ENCODE peak calls at places on chromosomes 5 and 9, in ten cellular contexts. T is CD8-positive, alpha-beta T cell; I is keratinocyte; L is WTC11; H is PC-9; N is heart right ventricle; M is type B pancreatic cell; W is tibial nerve; G is RWPE2; A is nephron progenitor cell. F is an unnamed sample.

GRCh38 chr5:14915291-14915976 is 43.9 kb upstream of the ANKH start:
- DNase-seq in A (no peak), I (no peak), G (no peak), M (no peak), W (no peak), L (no peak), T (no peak), N (no peak), H (no peak), F (no peak)

GRCh38 chr5:168291961-168292782 is 727 bp downstream of the WWC1 start:
- DNase-seq in T (no peak), N (no peak), L (peak), M (no peak), I (no peak), G (no peak), W (no peak), H (no peak), A (peak), F (peak)

GRCh38 chr5:72178910-72179815 is 71.9 kb downstream of the MAP1B start:
- DNase-seq in G (peak), A (no peak), T (no peak), H (peak), M (no peak), N (peak), L (peak), I (no peak), W (peak), F (no peak)

GRCh38 chr5:57779383-57780223 is 297.0 kb upstream of the ACTBL2 start:
- DNase-seq in A (peak), N (no peak), T (no peak), L (peak), W (peak), M (no peak), G (no peak), I (no peak), H (peak), F (peak)

GRCh38 chr5:31133488-31133887 is 60.0 kb upstream of the CDH6 start:
- DNase-seq in T (no peak), W (no peak), I (no peak), M (no peak), G (no peak), A (no peak), L (no peak), H (no peak), N (no peak), F (peak)

GRCh38 chr5:147169399-147169798 is 65.4 kb upstream of the STK32A start:
- DNase-seq in M (no peak), T (no peak), A (no peak), W (no peak), G (no peak), H (no peak), L (no peak), I (no peak), N (no peak), F (no peak)

GRCh38 chr5:43658499-43658898 is 55.5 kb downstream of the NNT start:
- DNase-seq in W (no peak), H (peak), L (no peak), I (no peak), T (no peak), G (no peak), N (no peak), M (no peak), A (no peak), F (no peak)

GRCh38 chr5:137176126-137176525 is 323.0 kb downstream of the SPOCK1 start:
- DNase-seq in L (no peak), I (no peak), M (no peak), H (no peak), N (no peak), T (no peak), W (no peak), A (no peak), G (no peak), F (no peak)

GRCh38 chr5:65742565-65743231 is 20.7 kb downstream of the NLN start:
- DNase-seq in H (peak), G (no peak), T (no peak), A (no peak), L (no peak), W (no peak), N (no peak), M (no peak), I (peak), F (peak)

GRCh38 chr5:548256-548655 is 24.0 kb upstream of the SLC9A3 start:
- DNase-seq in N (no peak), H (no peak), A (peak), G (no peak), L (peak), W (no peak), T (no peak), I (no peak), M (no peak), F (no peak)

GRCh38 chr5:181246276-181247050 is 2.8 kb upstream of the RACK1 start:
- DNase-seq in I (no peak), L (peak), H (peak), T (peak), A (peak), G (peak), N (peak), W (peak), M (peak), F (peak)

GRCh38 chr5:124057161-124057814 is 545.3 kb downstream of the CSNK1G3 start:
- DNase-seq in I (no peak), H (peak), M (no peak), W (no peak), G (no peak), N (peak), A (peak), T (no peak), L (no peak), F (no peak)

GRCh38 chr9:109401169-109401989 is 80.5 kb upstream of the EPB41L4B start:
- DNase-seq in T (no peak), A (peak), L (peak), M (peak), N (no peak), H (peak), W (peak), G (no peak), I (peak), F (peak)

GRCh38 chr9:125613156-125613555 is 93.9 kb downstream of the MAPKAP1 start:
- DNase-seq in H (no peak), I (no peak), G (no peak), A (no peak), L (no peak), T (no peak), M (no peak), N (no peak), W (no peak), F (peak)

GRCh38 chr5:36215910-36216309 is 25.8 kb downstream of the NADK2 start:
- DNase-seq in N (no peak), W (no peak), G (no peak), T (no peak), A (no peak), I (no peak), H (no peak), M (no peak), L (no peak), F (no peak)

GRCh38 chr9:69023650-69024049 is 9.7 kb upstream of the PRKACG start:
- DNase-seq in H (no peak), G (no peak), I (no peak), M (no peak), T (no peak), W (no peak), N (no peak), A (no peak), L (no peak), F (no peak)

GRCh38 chr5:157476699-157477408 is 16.8 kb downstream of the NIPAL4 start:
- DNase-seq in H (peak), A (peak), M (no peak), N (no peak), L (peak), G (no peak), W (peak), I (no peak), T (no peak), F (peak)

GRCh38 chr5:180521101-180521500 is 26.9 kb downstream of the CNOT6 start:
- DNase-seq in G (no peak), I (peak), T (no peak), A (no peak), L (no peak), M (no peak), W (no peak), H (no peak), N (no peak), F (no peak)

GRCh38 chr5:37662362-37662761 is 177.5 kb downstream of the GDNF start:
- DNase-seq in W (no peak), L (no peak), A (no peak), N (no peak), I (no peak), M (no peak), H (no peak), T (no peak), G (no peak), F (no peak)

GRCh38 chr5:73390989-73391388 is 57.6 kb downstream of the FOXD1 start:
- DNase-seq in M (no peak), N (no peak), A (no peak), T (no peak), H (no peak), W (no peak), L (no peak), G (no peak), I (no peak), F (no peak)

GRCh38 chr5:15683332-15683731 is 183.4 kb downstream of the FBXL7 start:
- DNase-seq in A (peak), M (no peak), T (no peak), H (no peak), G (no peak), N (peak), L (peak), I (no peak), W (no peak), F (peak)

GRCh38 chr9:135602789-135603481 is 36.4 kb downstream of the GLT6D1 start:
- DNase-seq in T (peak), N (no peak), H (no peak), M (no peak), G (peak), L (peak), I (no peak), W (peak), A (peak), F (peak)

GRCh38 chr9:2390028-2390427 is 231.6 kb upstream of the VLDLR start:
- DNase-seq in A (no peak), M (no peak), G (no peak), T (no peak), L (no peak), N (no peak), W (no peak), H (no peak), I (no peak), F (no peak)

GRCh38 chr9:2385746-2386145 is 235.8 kb upstream of the VLDLR start:
- DNase-seq in G (no peak), H (no peak), A (no peak), N (no peak), M (no peak), I (no peak), L (no peak), W (no peak), T (no peak), F (no peak)

GRCh38 chr9:2389404-2389803 is 232.2 kb upstream of the VLDLR start:
- DNase-seq in T (no peak), M (no peak), G (no peak), W (no peak), I (no peak), A (no peak), L (no peak), N (no peak), H (no peak), F (no peak)
- TF ChIP-seq CTCF in T (no peak), M (no peak), G (no peak), W (no peak), I (no peak), A (no peak), L (no peak), N (no peak), H (no peak), F (no peak)

DNA sequence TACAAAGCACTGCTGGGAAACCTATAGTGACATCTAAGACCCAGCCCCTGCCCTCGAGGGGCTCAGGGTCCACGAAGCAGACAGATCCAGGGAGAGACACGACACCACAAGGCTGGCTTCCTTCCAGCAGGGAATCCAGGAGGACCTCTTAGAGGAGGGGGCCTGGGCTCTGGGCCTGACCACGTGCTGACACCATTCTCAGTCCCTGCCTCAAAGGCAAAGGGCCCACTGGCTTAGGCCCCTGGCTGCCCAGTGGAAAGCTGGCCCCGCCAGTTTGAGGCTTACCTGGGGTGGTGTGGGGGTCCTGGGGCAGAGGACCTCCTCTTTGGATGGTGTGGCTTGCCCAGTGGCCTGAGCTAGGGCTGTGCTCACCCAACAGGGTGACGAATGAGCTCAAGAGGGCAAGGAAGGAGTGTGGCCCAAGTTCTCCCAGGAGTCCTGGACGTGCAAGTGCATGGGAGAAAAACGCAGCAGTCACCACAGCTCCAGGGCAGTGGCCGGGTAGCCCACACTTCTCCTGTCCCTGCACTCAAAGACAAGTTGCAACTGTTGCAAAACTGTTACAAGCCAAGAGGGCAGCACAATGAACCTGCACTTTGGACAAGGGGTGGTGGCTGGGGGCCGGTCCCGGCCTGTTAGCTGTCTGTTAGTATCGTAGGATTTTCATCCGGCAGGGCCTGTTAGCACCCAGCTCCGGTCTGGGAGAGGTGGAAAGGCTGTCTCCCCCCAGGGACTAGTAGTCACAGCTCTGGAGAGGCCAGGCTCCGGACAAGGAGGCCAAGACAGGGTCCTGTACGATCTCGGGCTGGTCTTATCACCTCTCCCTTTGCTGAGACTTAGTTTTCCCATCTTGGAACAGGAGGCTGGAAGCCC is 1.5 kb upstream of the SARDH start:
- DNase-seq in L (no peak), H (no peak), M (peak), N (no peak), I (no peak), A (no peak), T (no peak), G (peak), W (no peak), F (no peak)
- TF ChIP-seq CTCF in L (no peak), H (no peak), M (no peak), N (no peak), I (no peak), A (no peak), T (no peak), G (no peak), W (no peak), F (no peak)

GRCh38 chr9:89730715-89731114 is 125.9 kb downstream of the GADD45G start:
- DNase-seq in N (no peak), A (peak), W (no peak), L (peak), M (no peak), G (no peak), H (no peak), I (no peak), T (no peak), F (no peak)
- TF ChIP-seq CTCF in N (no peak), A (no peak), W (no peak), L (no peak), M (no peak), G (no peak), H (no peak), I (no peak), T (no peak), F (no peak)

DNA sequence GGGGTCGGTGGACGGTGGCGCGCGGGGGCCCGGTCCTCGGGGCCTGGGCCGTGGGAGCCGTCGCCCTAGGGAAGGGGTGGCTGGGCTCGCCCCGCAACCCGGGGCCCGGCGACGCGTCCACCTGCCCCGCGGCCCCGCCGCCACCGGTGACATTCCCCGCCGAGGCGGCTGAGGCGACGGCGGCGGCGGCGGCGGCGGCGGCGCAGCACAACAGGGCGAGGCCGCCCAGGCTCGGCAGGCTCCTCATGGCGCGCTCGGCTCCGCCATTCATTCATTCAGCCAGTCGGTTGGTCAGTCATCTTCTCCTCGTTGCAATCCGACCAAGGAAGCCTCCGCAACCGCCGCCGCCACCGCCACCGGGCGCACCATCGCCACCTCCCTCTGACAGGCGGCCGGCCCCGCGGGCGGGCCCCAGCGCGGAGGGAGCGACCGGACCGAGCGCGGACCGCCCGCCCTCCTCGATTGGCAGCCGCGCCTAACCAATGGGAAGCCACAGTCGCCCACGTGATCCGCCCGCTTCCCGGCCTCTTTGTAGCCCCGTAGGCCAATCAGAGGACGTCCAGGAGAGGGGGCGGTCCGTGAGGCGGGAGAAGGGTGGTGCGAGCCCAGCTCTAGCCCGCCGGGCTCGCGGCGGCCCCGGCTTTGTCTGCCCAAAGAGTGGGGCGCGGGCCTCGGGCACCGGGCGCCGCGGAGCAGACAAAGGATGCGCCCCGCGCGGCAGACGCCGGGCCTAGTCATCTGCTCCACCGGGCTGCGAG is at the start of gene MEGF9:
- DNase-seq in M (peak), W (peak), A (peak), H (peak), G (peak), I (peak), N (peak), L (peak), T (peak), F (peak)
- TF ChIP-seq CTCF in M (no peak), W (no peak), A (no peak), H (no peak), G (no peak), I (no peak), N (no peak), L (no peak), T (no peak), F (no peak)

GRCh38 chr5:142585451-142585850 is 100.4 kb downstream of the FGF1 start:
- DNase-seq in T (no peak), I (no peak), L (no peak), N (no peak), W (no peak), M (no peak), A (no peak), H (no peak), G (no peak), F (no peak)
- TF ChIP-seq CTCF in T (no peak), I (no peak), L (no peak), N (no peak), W (no peak), M (no peak), A (no peak), H (no peak), G (no peak), F (no peak)

GRCh38 chr5:134438268-134438622 is 26.6 kb upstream of the CDKN2AIPNL start:
- DNase-seq in M (no peak), T (no peak), W (no peak), I (peak), A (no peak), G (no peak), L (no peak), N (no peak), H (no peak), F (no peak)
- TF ChIP-seq CTCF in M (no peak), T (no peak), W (no peak), I (no peak), A (no peak), G (no peak), L (no peak), N (no peak), H (no peak), F (no peak)

DNA sequence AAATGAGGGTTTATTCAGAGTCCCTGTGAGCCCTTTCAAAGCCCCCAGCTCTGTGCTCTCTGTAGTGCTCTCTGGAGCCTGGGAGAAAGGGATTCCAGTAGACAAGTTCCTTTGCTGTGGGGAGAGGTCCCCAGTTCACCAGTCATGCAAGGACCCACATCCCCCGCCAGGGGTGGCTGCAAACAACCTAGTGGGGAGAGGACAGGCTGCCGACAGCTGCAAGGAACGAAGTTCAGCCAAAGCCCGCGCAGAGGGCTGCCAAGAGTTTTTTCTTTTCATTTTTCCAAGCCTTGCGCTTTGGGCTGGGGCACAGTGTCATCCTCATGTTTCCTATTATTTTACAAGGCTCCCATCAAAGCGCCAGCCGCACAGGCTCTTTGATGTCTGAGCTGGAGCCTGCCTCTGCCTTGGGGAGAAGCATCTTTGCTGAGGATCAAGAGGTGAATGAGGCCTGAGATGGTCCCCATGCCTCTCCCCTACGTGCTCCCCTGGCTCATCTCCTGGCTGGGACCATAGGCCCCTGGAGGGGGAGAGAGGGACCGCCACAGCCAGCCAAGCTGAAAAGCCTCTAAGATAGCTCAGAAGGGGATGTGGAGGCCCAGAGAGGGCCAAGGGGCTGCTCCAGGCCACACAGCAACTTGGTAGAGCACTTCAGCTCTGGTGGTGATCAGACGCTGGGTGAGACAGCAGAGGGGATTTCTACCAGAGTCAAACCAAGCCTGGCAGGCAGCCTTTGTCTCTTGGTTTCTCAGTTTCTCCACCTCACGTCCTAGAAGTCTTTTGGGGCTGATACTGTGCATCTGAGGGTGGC is 50.5 kb upstream of the SYNPO start:
- DNase-seq in W (peak), M (no peak), H (no peak), L (peak), G (peak), T (no peak), I (no peak), A (peak), N (peak), F (peak)
- TF ChIP-seq CTCF in W (peak), M (peak), H (no peak), L (no peak), G (no peak), T (no peak), I (peak), A (peak), N (peak), F (peak)

GRCh38 chr5:133260715-133261114 is 208.9 kb downstream of the HSPA4 start:
- DNase-seq in M (no peak), I (no peak), L (no peak), N (no peak), G (no peak), W (no peak), H (no peak), A (no peak), T (no peak), F (no peak)
- TF ChIP-seq CTCF in M (no peak), I (no peak), L (no peak), N (no peak), G (peak), W (no peak), H (no peak), A (no peak), T (no peak), F (no peak)

DNA sequence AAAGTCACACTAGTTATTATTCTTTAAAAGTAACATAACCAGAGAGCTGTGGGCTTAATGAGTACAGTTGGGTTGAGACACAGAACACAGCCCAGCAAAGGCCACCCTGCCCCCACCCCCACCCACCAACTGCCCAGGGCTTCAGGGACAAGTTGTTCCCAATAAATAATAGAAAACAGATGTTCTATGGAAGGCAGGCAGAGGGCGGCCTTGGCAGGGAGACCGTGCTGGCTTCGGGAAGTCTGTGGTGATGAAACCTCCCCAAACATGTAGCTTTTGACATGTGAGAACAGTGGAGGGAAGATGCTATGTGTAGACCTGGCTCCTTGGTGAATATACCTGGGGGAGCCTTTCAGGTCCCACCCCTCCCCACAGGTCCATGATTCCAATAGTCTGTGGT is 10.0 kb downstream of the TRAF1 start:
- DNase-seq in G (no peak), W (peak), L (no peak), A (no peak), N (peak), I (no peak), H (no peak), M (no peak), T (no peak), F (no peak)
- TF ChIP-seq CTCF in G (peak), W (peak), L (no peak), A (no peak), N (no peak), I (peak), H (no peak), M (no peak), T (no peak), F (no peak)

F was measured in endothelial cell.